ENCODE peak calls at places on chromosomes 7 and 10, in five cellular contexts. T is HS-5; E is EL; M is activated CD8-positive, alpha-beta memory T cell treated with anti-CD3 and anti-CD28 coated beads for 24 hours; H is endothelial cell. R is an unnamed sample.

GRCh38 chr10:124681626-124682552 is 62.3 kb downstream of the FAM53B start:
- DNase-seq in M (no peak), H (no peak), T (no peak), E (no peak), R (no peak)

GRCh38 chr10:121078036-121078435 is 226.9 kb downstream of the WDR11 start:
- DNase-seq in T (no peak), H (no peak), E (no peak), M (no peak), R (no peak)

GRCh38 chr10:42973411-42973810 is 103.5 kb upstream of the RET start:
- DNase-seq in E (no peak), H (no peak), M (no peak), T (no peak), R (no peak)

GRCh38 chr10:3943695-3944257 is 158.8 kb upstream of the KLF6 start:
- DNase-seq in H (no peak), T (no peak), M (peak), E (no peak), R (no peak)

GRCh38 chr7:81638216-81638615 is 131.6 kb downstream of the HGF start:
- DNase-seq in H (no peak), E (peak), M (no peak), T (peak), R (no peak)

GRCh38 chr7:57398548-57398947 is 51.4 kb upstream of the ZNF716 start:
- DNase-seq in E (no peak), M (no peak), H (no peak), T (no peak), R (no peak)

GRCh38 chr7:80604436-80604835 is 34.0 kb upstream of the CD36 start:
- DNase-seq in E (no peak), T (no peak), H (no peak), M (no peak), R (no peak)

GRCh38 chr7:114711244-114711643 is 210.7 kb upstream of the MDFIC start:
- DNase-seq in E (peak), H (no peak), M (no peak), T (no peak), R (no peak)

GRCh38 chr7:130560972-130561371 is 69.1 kb downstream of the MEST start:
- DNase-seq in M (no peak), E (peak), T (no peak), H (no peak), R (no peak)

GRCh38 chr10:76428541-76429330 is 997.3 kb downstream of the LRMDA start:
- DNase-seq in M (no peak), T (peak), H (no peak), E (peak), R (peak)

GRCh38 chr7:88040694-88041093 is 106.6 kb downstream of the ADAM22 start:
- DNase-seq in T (no peak), M (no peak), H (no peak), E (no peak), R (peak)

GRCh38 chr10:70589762-70590662 is 12.5 kb downstream of the PRF1 start:
- DNase-seq in H (no peak), E (peak), T (no peak), M (peak), R (no peak)

R was measured in retinal pigment epithelial cell.